ENCODE peak calls at places on chromosome 7, in four cellular contexts. I is HL-60, U is GM12878, S is K562. Q is an unnamed sample.

GRCh38 chr7:141158562-141158961 is 84.7 kb downstream of the TMEM178B start:
- DNase-seq in U (peak), I (no peak), S (no peak), Q (no peak)

GRCh38 chr7:144001543-144001942 is 1.4 kb downstream of the OR6B1 start:
- DNase-seq in U (no peak), S (no peak), I (no peak), Q (no peak)

GRCh38 chr7:7352845-7353244 is 170.5 kb downstream of the C1GALT1 start:
- DNase-seq in S (no peak), I (no peak), U (no peak), Q (no peak)

GRCh38 chr7:155809947-155810606 is 2.2 kb downstream of the SHH start:
- DNase-seq in I (no peak), S (no peak), U (no peak), Q (no peak)

GRCh38 chr7:40808409-40808942 is 673.7 kb downstream of the SUGCT start:
- DNase-seq in U (no peak), S (no peak), I (no peak), Q (no peak)

GRCh38 chr7:139675127-139676110 is 102.4 kb downstream of the HIPK2 start:
- DNase-seq in U (no peak), I (no peak), S (no peak), Q (no peak)

GRCh38 chr7:6705959-6706665 is 635 bp downstream of the ZNF12 start:
- DNase-seq in S (peak), U (no peak), I (peak), Q (peak)

GRCh38 chr7:26567263-26567662 is 275.6 kb downstream of the SNX10 start:
- DNase-seq in S (no peak), I (no peak), U (no peak), Q (no peak)

GRCh38 chr7:131188367-131189339 is 139.0 kb upstream of the MKLN1 start:
- DNase-seq in I (peak), U (peak), S (peak), Q (peak)

GRCh38 chr7:135971366-135971725 is 5.8 kb downstream of the MTPN start:
- DNase-seq in S (no peak), U (no peak), I (peak), Q (no peak)

GRCh38 chr7:114082934-114083647 is 164.3 kb upstream of the PPP1R3A start:
- DNase-seq in S (no peak), I (no peak), U (no peak), Q (no peak)

GRCh38 chr7:91999631-92000571 is 59.2 kb downstream of the AKAP9 start:
- DNase-seq in U (no peak), I (no peak), S (no peak), Q (no peak)

GRCh38 chr7:15555385-15555859 is 6.4 kb downstream of the AGMO start:
- DNase-seq in I (no peak), U (no peak), S (no peak), Q (no peak)

GRCh38 chr7:68119411-68119810 is 1122.8 kb downstream of the TYW1 start:
- DNase-seq in I (no peak), S (no peak), U (no peak), Q (no peak)

GRCh38 chr7:140229101-140229525 is 52.3 kb upstream of the KDM7A start:
- DNase-seq in S (no peak), I (no peak), U (no peak), Q (no peak)

GRCh38 chr7:38142736-38143135 is 35.3 kb upstream of the STARD3NL start:
- DNase-seq in U (peak), I (no peak), S (no peak), Q (no peak)

GRCh38 chr7:29810813-29811482 is 4.6 kb downstream of the WIPF3 start:
- DNase-seq in U (no peak), I (no peak), S (no peak), Q (no peak)

GRCh38 chr7:38178695-38179344 is 775 bp downstream of the STARD3NL start:
- DNase-seq in I (no peak), S (no peak), U (no peak), Q (no peak)

GRCh38 chr7:45922810-45923209 is 1.7 kb upstream of the IGFBP3 start:
- DNase-seq in S (no peak), U (no peak), I (no peak), Q (no peak)

GRCh38 chr7:122689346-122690109 is 9.4 kb downstream of the RNF133 start:
- DNase-seq in S (no peak), I (no peak), U (no peak), Q (no peak)

GRCh38 chr7:51700593-51701215 is 384.1 kb upstream of the COBL start:
- DNase-seq in U (no peak), I (no peak), S (no peak), Q (no peak)

GRCh38 chr7:115654384-115655181 is 376.0 kb downstream of the TFEC start:
- DNase-seq in I (no peak), U (no peak), S (no peak), Q (no peak)

GRCh38 chr7:101916876-101917275 is 99.5 kb downstream of the CUX1 start:
- DNase-seq in S (no peak), U (no peak), I (no peak), Q (no peak)

GRCh38 chr7:76428868-76429805 is 4.4 kb downstream of the ZP3 start:
- DNase-seq in U (no peak), S (peak), I (peak), Q (no peak)

GRCh38 chr7:84603545-84603944 is 409.0 kb upstream of the SEMA3A start:
- DNase-seq in S (no peak), U (no peak), I (no peak), Q (no peak)

GRCh38 chr7:74587435-74588126 is 69.9 kb upstream of the GTF2I start:
- DNase-seq in S (peak), I (no peak), U (peak), Q (peak)

GRCh38 chr7:82141427-82141826 is 302.1 kb downstream of the CACNA2D1 start:
- DNase-seq in I (no peak), S (no peak), U (no peak), Q (no peak)

GRCh38 chr7:95213809-95214492 is 110.4 kb downstream of the PON1 start:
- DNase-seq in S (no peak), I (no peak), U (no peak), Q (no peak)

GRCh38 chr7:137879357-137880158 is 32.8 kb upstream of the DGKI start:
- DNase-seq in I (peak), S (no peak), U (no peak), Q (no peak)

GRCh38 chr7:139886206-139886605 is 57.1 kb downstream of the TBXAS1 start:
- DNase-seq in I (peak), U (no peak), S (no peak), Q (no peak)

GRCh38 chr7:110356438-110356837 is 734.5 kb upstream of the LRRN3 start:
- DNase-seq in S (no peak), U (no peak), I (no peak), Q (no peak)

GRCh38 chr7:96547371-96547811 is 162.3 kb downstream of the SEM1 start:
- DNase-seq in S (no peak), I (no peak), U (no peak), Q (no peak)

GRCh38 chr7:76328390-76328789 is 25.9 kb downstream of the HSPB1 start:
- DNase-seq in U (no peak), I (no peak), S (peak), Q (no peak)

GRCh38 chr7:71787513-71787912 is 624.6 kb downstream of the CALN1 start:
- DNase-seq in I (no peak), S (no peak), U (no peak), Q (no peak)

DNA sequence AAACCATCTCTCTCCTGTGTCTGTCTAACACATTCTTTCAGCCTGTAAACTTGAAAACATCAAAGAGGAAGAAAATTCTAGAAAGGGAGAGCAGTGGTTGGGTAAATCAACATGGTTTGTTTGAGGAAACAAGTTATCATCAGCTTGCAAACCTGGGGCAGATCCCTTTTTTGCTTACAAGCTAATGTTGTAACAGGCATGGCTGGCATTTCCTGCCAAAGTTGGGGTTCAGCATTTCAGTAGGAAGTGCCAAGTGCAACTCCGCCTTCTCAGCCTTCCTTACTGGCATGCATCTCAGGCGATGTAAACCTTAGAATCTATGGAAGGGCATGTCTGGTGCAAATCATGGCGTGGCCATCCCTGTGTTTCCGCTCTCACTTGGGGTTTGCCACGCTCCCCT is 112.7 kb downstream of the EEPD1 start:
- DNase-seq in U (no peak), I (peak), S (no peak), Q (no peak)
- TF ChIP-seq SPI1 in U (no peak), I (peak), S (no peak), Q (no peak)

GRCh38 chr7:66013938-66014337 is 31.9 kb upstream of the GUSB start:
- DNase-seq in I (peak), S (peak), U (no peak), Q (no peak)
- TF ChIP-seq SPI1 in I (no peak), S (no peak), U (no peak), Q (no peak)

GRCh38 chr7:128830231-128831177 is at the start of gene FLNC:
- DNase-seq in I (peak), U (no peak), S (peak), Q (no peak)
- TF ChIP-seq SPI1 in I (no peak), U (no peak), S (peak), Q (no peak)

DNA sequence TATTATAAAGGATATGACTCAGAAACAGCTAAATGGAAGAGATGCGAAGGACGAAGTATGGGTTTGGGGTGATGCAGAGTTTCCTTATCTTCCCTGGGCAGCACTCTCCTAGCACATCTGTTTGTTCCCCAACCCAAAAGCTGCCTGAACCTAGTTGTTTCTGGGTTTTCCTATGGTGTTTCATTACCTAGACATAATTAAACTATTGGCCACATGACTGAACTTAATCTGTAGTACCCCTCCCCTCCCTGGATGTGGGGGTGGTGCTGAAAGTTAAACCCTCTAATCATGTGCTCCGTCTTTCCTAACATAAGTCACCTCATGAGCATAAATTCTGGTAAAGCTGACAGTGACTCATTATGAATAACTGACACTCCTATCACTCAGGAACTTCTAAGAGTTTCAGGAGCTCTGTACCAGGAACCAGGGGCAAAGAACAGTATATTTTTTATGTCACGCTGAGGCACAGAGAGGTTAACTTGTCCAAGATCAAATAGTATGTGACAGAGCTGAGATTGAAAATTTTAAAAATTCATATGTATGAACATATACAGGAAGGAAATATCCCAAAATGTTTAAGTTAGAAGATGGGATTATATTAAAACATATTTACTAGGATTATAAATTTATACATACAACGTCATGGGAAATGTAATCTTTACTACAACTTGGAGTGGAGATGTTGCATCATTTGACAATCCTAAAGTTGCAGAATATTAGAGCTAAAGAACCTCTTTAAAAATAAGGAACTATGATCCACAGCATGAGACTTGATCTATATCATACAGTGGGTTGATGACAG is 4.8 kb downstream of the STRIP2 start:
- DNase-seq in U (no peak), S (peak), I (no peak), Q (no peak)
- TF ChIP-seq SPI1 in U (no peak), S (no peak), I (no peak), Q (no peak)

GRCh38 chr7:20172736-20173334 is 44.3 kb downstream of the MACC1 start:
- DNase-seq in I (peak), S (peak), U (no peak), Q (peak)
- TF ChIP-seq SPI1 in I (no peak), S (no peak), U (no peak), Q (no peak)

GRCh38 chr7:5237286-5237685 is 45.5 kb upstream of the SLC29A4 start:
- DNase-seq in I (peak), S (no peak), U (no peak), Q (no peak)
- TF ChIP-seq SPI1 in I (peak), S (no peak), U (no peak), Q (no peak)

DNA sequence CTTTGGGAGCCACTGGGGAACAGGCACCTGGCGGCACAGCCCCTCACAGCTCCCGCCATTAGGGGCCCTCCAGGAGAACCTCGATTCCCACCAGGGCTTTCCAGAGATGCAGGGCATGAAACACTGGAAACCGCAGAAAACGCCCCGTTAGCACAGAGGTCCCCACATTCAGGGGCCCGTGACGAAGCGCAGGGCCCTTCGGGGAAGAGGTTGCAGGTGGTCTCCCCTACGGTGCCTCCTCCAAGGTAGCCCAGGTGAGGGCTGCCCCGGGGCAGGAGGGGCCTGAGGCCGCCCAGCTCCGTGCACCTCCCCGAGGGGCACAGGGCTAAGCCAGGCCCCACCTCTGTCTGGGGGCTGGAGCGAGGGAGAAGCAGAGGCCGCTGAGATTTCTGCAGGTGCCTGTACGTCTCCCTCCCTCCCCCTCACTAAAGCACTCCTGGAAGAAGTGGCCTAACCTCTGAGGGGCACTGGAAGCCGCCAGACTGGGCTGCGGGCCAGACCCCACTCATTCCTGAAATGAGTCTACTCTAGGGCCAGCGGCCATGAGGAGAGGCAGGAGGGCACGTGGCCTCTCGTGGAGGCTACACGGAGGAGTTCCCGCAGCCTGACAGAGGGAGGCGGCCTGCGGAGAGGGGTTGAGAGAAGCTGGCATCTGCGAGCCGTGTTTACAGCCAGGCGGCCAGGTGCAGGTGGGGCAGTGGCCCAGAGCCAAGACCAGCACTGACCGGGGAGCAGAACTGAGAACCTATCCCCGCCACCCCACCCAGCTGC is 6.9 kb downstream of the PDGFA start:
- DNase-seq in U (no peak), I (no peak), S (no peak), Q (no peak)
- TF ChIP-seq SPI1 in U (no peak), I (no peak), S (no peak), Q (no peak)

GRCh38 chr7:44274623-44274975 is 50.8 kb downstream of the CAMK2B start:
- DNase-seq in S (no peak), I (no peak), U (no peak), Q (no peak)
- TF ChIP-seq SPI1 in S (no peak), I (no peak), U (no peak), Q (no peak)

Q was measured in GM12891.